ENCODE peak calls at places on chromosomes 3 and 15, in four cellular contexts. One of them, this sample, is unnamed.
A peak's percentile ranks its signal among the peaks of the same experiment; 100 is the strongest.

GRCh38 chr3:11059090-11059798 is 66.7 kb downstream of the SLC6A1 start:
- DNase-seq in brain microvascular endothelial cell: peak; percentile 73
- DNase-seq in CD8-positive, alpha-beta memory T cell: no peak
- DNase-seq in astrocyte of the spinal cord: peak; percentile 68
- DNase-seq in this sample: peak; percentile 25

GRCh38 chr3:9165441-9165840 is 84.0 kb downstream of the SRGAP3 start:
- DNase-seq in astrocyte of the spinal cord: no peak
- DNase-seq in CD8-positive, alpha-beta memory T cell: no peak
- DNase-seq in brain microvascular endothelial cell: no peak
- DNase-seq in this sample: no peak

GRCh38 chr3:50600141-50600753 is 11.3 kb downstream of the CISH start:
- DNase-seq in CD8-positive, alpha-beta memory T cell: no peak
- DNase-seq in astrocyte of the spinal cord: no peak
- DNase-seq in brain microvascular endothelial cell: no peak
- DNase-seq in this sample: no peak

GRCh38 chr3:120284702-120285507 is at the start of gene GPR156:
- DNase-seq in brain microvascular endothelial cell: no peak
- DNase-seq in CD8-positive, alpha-beta memory T cell: no peak
- DNase-seq in astrocyte of the spinal cord: no peak
- DNase-seq in this sample: no peak

GRCh38 chr3:30292192-30292893 is 314.1 kb upstream of the TGFBR2 start:
- DNase-seq in astrocyte of the spinal cord: peak; percentile 84
- DNase-seq in brain microvascular endothelial cell: peak; percentile 50
- DNase-seq in CD8-positive, alpha-beta memory T cell: no peak
- DNase-seq in this sample: peak; percentile 76

GRCh38 chr15:75177360-75178071 is 24.2 kb upstream of the C15orf39 start:
- DNase-seq in brain microvascular endothelial cell: no peak
- DNase-seq in CD8-positive, alpha-beta memory T cell: no peak
- DNase-seq in astrocyte of the spinal cord: no peak
- DNase-seq in this sample: no peak

GRCh38 chr15:87764461-87765236 is 491.9 kb downstream of the NTRK3 start:
- DNase-seq in brain microvascular endothelial cell: peak; percentile 33
- DNase-seq in astrocyte of the spinal cord: peak; percentile 76
- DNase-seq in CD8-positive, alpha-beta memory T cell: no peak
- DNase-seq in this sample: no peak

GRCh38 chr3:189664311-189664710 is 33.1 kb downstream of the TP63 start:
- DNase-seq in CD8-positive, alpha-beta memory T cell: no peak
- DNase-seq in brain microvascular endothelial cell: peak; percentile 91
- DNase-seq in astrocyte of the spinal cord: peak; percentile 94
- DNase-seq in this sample: peak; percentile 88

GRCh38 chr3:130925628-130926027 is 31.7 kb downstream of the ATP2C1 start:
- DNase-seq in brain microvascular endothelial cell: peak; percentile 62
- DNase-seq in astrocyte of the spinal cord: peak; percentile 23
- DNase-seq in CD8-positive, alpha-beta memory T cell: no peak
- DNase-seq in this sample: no peak

GRCh38 chr15:90869601-90870353 is 1.4 kb downstream of the FURIN start:
- DNase-seq in astrocyte of the spinal cord: peak; percentile 92
- DNase-seq in brain microvascular endothelial cell: peak; percentile 85
- DNase-seq in CD8-positive, alpha-beta memory T cell: no peak
- DNase-seq in this sample: peak; percentile 66

GRCh38 chr3:87997298-87997697 is 61.5 kb downstream of the CGGBP1 start:
- DNase-seq in astrocyte of the spinal cord: peak; percentile 49
- DNase-seq in brain microvascular endothelial cell: peak; percentile 79
- DNase-seq in CD8-positive, alpha-beta memory T cell: peak; percentile 62
- DNase-seq in this sample: peak; percentile 36

GRCh38 chr3:160003520-160004128 is 15.0 kb downstream of the IL12A start:
- DNase-seq in brain microvascular endothelial cell: peak; percentile 43
- DNase-seq in CD8-positive, alpha-beta memory T cell: peak; percentile 49
- DNase-seq in astrocyte of the spinal cord: peak; percentile 54
- DNase-seq in this sample: no peak

DNA sequence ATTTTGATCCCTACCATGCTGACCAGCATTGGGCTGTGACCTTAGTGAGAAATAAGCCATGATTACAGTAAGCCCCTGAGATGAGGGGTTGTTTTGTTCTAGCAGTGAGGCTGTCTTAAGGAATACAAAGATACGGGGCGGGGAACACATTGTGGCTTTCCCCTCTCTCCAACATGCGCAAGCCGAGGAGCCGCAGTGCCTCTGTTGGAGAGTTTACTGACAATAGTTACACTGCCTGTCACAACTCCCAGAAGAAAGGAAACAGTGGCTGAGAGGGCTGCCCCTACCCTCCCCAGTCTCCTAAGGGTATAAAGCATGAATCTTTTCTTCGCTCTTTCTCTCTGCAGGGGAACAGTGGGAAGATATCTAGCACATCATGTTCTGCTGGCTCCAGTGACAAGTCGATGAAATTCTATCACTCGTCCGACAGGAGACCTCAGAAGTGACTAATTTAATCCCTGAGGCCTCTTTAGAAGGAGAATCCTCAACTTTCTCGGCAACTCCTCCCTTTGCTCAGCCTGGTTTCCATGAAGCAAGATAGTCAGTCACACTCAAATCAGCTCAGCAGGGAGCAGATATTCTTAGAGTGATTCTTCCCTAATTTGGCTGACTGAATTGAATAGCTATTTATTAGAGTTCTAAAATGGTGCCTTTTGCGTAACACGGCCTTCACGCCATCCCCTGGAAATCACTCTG is 409.0 kb upstream of the PROK2 start:
- DNase-seq in astrocyte of the spinal cord: peak; percentile 37
- DNase-seq in CD8-positive, alpha-beta memory T cell: no peak
- DNase-seq in brain microvascular endothelial cell: peak; percentile 14
- DNase-seq in this sample: peak; percentile 95
- H3K4me3 ChIP-seq in astrocyte of the spinal cord: no peak overlapping the region
- H3K4me3 ChIP-seq in CD8-positive, alpha-beta memory T cell: no peak overlapping the region
- H3K4me3 ChIP-seq in brain microvascular endothelial cell: no peak overlapping the region
- H3K4me3 ChIP-seq in this sample: no peak overlapping the region

GRCh38 chr15:38012894-38013293 is 78.5 kb downstream of the TMCO5A start:
- DNase-seq in astrocyte of the spinal cord: no peak
- DNase-seq in CD8-positive, alpha-beta memory T cell: no peak
- DNase-seq in brain microvascular endothelial cell: no peak
- DNase-seq in this sample: no peak
- H3K4me3 ChIP-seq in astrocyte of the spinal cord: no peak overlapping the region
- H3K4me3 ChIP-seq in CD8-positive, alpha-beta memory T cell: no peak overlapping the region
- H3K4me3 ChIP-seq in brain microvascular endothelial cell: no peak overlapping the region
- H3K4me3 ChIP-seq in this sample: no peak overlapping the region

GRCh38 chr3:6177417-6177816 is 683.5 kb upstream of the GRM7 start:
- DNase-seq in astrocyte of the spinal cord: no peak
- DNase-seq in brain microvascular endothelial cell: no peak
- DNase-seq in CD8-positive, alpha-beta memory T cell: no peak
- DNase-seq in this sample: no peak

GRCh38 chr3:6180171-6180570 is 680.7 kb upstream of the GRM7 start:
- DNase-seq in brain microvascular endothelial cell: no peak
- DNase-seq in CD8-positive, alpha-beta memory T cell: no peak
- DNase-seq in astrocyte of the spinal cord: peak; percentile 59
- DNase-seq in this sample: no peak

GRCh38 chr3:6179761-6180160 is 681.2 kb upstream of the GRM7 start:
- DNase-seq in astrocyte of the spinal cord: peak; percentile 85
- DNase-seq in brain microvascular endothelial cell: no peak
- DNase-seq in CD8-positive, alpha-beta memory T cell: no peak
- DNase-seq in this sample: no peak

DNA sequence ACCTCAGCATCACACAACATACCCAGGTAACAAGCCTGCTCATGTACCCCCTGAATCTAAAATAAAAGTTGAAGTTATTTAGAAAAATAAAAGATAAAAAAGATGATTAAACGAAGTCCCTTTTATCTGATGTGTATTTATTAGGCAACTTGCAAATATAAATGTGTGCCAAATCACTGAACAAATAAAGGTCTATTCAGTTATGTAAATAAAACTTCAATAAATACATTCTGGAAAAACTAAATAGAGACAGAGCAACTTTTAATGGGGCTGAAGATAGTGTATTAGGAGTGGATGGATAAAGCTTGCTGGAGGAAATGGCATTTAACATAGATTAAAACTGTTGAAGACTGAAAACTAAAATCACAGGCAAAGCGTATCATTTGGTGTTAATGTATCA is 678.0 kb upstream of the GRM7 start:
- DNase-seq in astrocyte of the spinal cord: no peak
- DNase-seq in CD8-positive, alpha-beta memory T cell: no peak
- DNase-seq in brain microvascular endothelial cell: no peak
- DNase-seq in this sample: no peak
- H3K4me3 ChIP-seq in astrocyte of the spinal cord: no peak overlapping the region
- H3K4me3 ChIP-seq in CD8-positive, alpha-beta memory T cell: no peak overlapping the region
- H3K4me3 ChIP-seq in brain microvascular endothelial cell: no peak overlapping the region
- H3K4me3 ChIP-seq in this sample: no peak overlapping the region

DNA sequence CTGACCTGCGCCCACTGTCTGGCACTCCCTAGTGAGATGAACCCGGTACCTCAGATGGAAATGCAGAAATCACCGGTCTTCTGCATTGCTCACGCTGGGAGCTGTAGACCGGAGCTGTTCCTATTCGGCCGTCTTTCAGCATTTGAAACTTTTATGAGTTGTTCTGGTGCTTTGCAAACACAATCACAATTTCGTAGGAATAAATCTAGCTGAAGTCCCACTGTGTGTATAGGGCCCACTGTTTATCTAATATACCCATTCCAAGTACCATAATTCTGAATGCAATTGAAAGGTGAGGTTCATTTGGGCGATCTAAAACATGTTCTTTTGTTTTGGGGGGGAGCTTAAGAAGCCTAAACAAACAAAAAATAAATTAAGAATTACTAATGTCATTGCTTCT is 572.1 kb downstream of the FGF12 start:
- DNase-seq in astrocyte of the spinal cord: no peak
- DNase-seq in CD8-positive, alpha-beta memory T cell: no peak
- DNase-seq in brain microvascular endothelial cell: no peak
- DNase-seq in this sample: no peak
- H3K4me3 ChIP-seq in astrocyte of the spinal cord: peak overlapping the region; percentile 13
- H3K4me3 ChIP-seq in CD8-positive, alpha-beta memory T cell: no peak overlapping the region
- H3K4me3 ChIP-seq in brain microvascular endothelial cell: peak overlapping the region; percentile 12
- H3K4me3 ChIP-seq in this sample: no peak overlapping the region

GRCh38 chr3:42980209-42980608 is 1.1 kb downstream of the GASK1A start:
- DNase-seq in brain microvascular endothelial cell: no peak
- DNase-seq in CD8-positive, alpha-beta memory T cell: no peak
- DNase-seq in astrocyte of the spinal cord: no peak
- DNase-seq in this sample: no peak

GRCh38 chr3:42979044-42979962 is at the start of gene GASK1A:
- DNase-seq in astrocyte of the spinal cord: peak; percentile 3
- DNase-seq in CD8-positive, alpha-beta memory T cell: no peak
- DNase-seq in brain microvascular endothelial cell: no peak
- DNase-seq in this sample: no peak

GRCh38 chr3:42983927-42984326 is 4.8 kb downstream of the GASK1A start:
- DNase-seq in CD8-positive, alpha-beta memory T cell: no peak
- DNase-seq in brain microvascular endothelial cell: no peak
- DNase-seq in astrocyte of the spinal cord: no peak
- DNase-seq in this sample: no peak

GRCh38 chr3:42982645-42983412 is 3.7 kb downstream of the GASK1A start:
- DNase-seq in brain microvascular endothelial cell: no peak
- DNase-seq in astrocyte of the spinal cord: no peak
- DNase-seq in CD8-positive, alpha-beta memory T cell: no peak
- DNase-seq in this sample: no peak

GRCh38 chr3:42980909-42981308 is 1.8 kb downstream of the GASK1A start:
- DNase-seq in CD8-positive, alpha-beta memory T cell: no peak
- DNase-seq in brain microvascular endothelial cell: no peak
- DNase-seq in astrocyte of the spinal cord: no peak
- DNase-seq in this sample: no peak
- H3K4me3 ChIP-seq in CD8-positive, alpha-beta memory T cell: no peak overlapping the region
- H3K4me3 ChIP-seq in brain microvascular endothelial cell: no peak overlapping the region
- H3K4me3 ChIP-seq in astrocyte of the spinal cord: no peak overlapping the region
- H3K4me3 ChIP-seq in this sample: no peak overlapping the region

GRCh38 chr3:52288674-52289073 is 1.0 kb downstream of the GLYCTK start:
- DNase-seq in CD8-positive, alpha-beta memory T cell: peak; percentile 25
- DNase-seq in brain microvascular endothelial cell: no peak
- DNase-seq in astrocyte of the spinal cord: no peak
- DNase-seq in this sample: no peak

GRCh38 chr3:52291508-52292181 is 4.0 kb downstream of the GLYCTK start:
- DNase-seq in CD8-positive, alpha-beta memory T cell: peak; percentile 72
- DNase-seq in brain microvascular endothelial cell: no peak
- DNase-seq in astrocyte of the spinal cord: no peak
- DNase-seq in this sample: no peak

GRCh38 chr3:52290596-52291507 is 3.2 kb downstream of the GLYCTK start:
- DNase-seq in CD8-positive, alpha-beta memory T cell: no peak
- DNase-seq in astrocyte of the spinal cord: no peak
- DNase-seq in brain microvascular endothelial cell: no peak
- DNase-seq in this sample: no peak

GRCh38 chr3:52289338-52289746 is 1.7 kb downstream of the GLYCTK start:
- DNase-seq in CD8-positive, alpha-beta memory T cell: peak; percentile 11
- DNase-seq in astrocyte of the spinal cord: no peak
- DNase-seq in brain microvascular endothelial cell: no peak
- DNase-seq in this sample: no peak

DNA sequence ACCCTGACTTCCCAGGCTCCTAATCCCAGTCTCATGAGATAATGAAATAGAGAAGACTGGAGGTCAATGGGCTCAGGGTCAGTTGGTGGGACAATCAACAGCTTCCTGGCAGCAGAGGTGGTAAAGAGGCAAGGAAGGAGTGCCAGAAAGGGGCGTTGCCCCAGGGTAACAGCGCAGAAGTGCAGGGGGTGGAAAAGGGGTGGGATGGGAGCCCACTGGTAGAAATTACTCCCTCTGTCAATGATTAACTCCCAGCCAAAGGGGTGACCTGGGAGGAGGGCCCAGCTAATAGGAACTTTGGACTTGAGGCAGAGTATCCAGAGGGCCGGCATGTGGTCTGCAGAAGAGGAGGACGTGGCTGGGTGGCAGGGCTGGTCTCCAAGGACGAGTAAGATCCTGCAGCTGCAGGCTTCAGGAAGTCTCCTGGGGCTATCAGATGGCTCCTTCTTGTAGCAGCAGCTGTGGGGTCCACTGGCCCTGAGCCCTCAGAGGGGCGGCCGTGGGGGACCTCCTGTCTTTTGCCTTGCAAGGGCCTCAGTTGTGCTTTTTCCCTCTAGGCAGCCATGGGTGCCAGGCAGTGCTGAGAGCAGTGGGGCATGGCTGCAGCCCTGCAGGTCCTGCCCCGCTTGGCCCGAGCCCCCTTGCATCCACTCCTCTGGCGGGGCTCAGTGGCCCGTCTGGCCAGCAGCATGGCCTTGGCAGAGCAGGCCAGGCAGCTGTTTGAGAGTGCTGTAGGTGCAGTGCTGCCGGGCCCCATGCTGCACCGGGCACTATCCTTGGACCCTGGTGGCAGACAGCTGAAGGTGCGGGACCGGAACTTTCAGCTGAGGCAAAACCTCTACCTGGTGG is 2.3 kb downstream of the GLYCTK start:
- DNase-seq in CD8-positive, alpha-beta memory T cell: no peak
- DNase-seq in astrocyte of the spinal cord: no peak
- DNase-seq in brain microvascular endothelial cell: no peak
- DNase-seq in this sample: no peak
- H3K4me3 ChIP-seq in CD8-positive, alpha-beta memory T cell: no peak overlapping the region
- H3K4me3 ChIP-seq in astrocyte of the spinal cord: no peak overlapping the region
- H3K4me3 ChIP-seq in brain microvascular endothelial cell: no peak overlapping the region
- H3K4me3 ChIP-seq in this sample: no peak overlapping the region

This sample was measured in skeletal muscle cell.